ENCODE peak calls at places on chromosome 16, in four cellular contexts. Z is NCI-H1092, C is substantia nigra, N is AG10803. U is an unnamed sample.

GRCh38 chr16:68823401-68823800 is 19.9 kb upstream of the TANGO6 start:
- DNase-seq in N (peak), C (no peak), Z (no peak), U (peak)

GRCh38 chr16:72013389-72013788 is 4.8 kb downstream of the DHODH start:
- DNase-seq in Z (no peak), C (no peak), N (peak), U (peak)

GRCh38 chr16:4021070-4021779 is 95.0 kb downstream of the ADCY9 start:
- DNase-seq in N (no peak), C (no peak), Z (peak), U (no peak)

GRCh38 chr16:4098496-4098895 is 17.7 kb downstream of the ADCY9 start:
- DNase-seq in N (no peak), C (no peak), Z (no peak), U (peak)

GRCh38 chr16:80932725-80933124 is 74.0 kb downstream of the CMC2 start:
- DNase-seq in C (no peak), Z (no peak), N (peak), U (peak)

GRCh38 chr16:57277586-57277985 is 6.9 kb downstream of the PLLP start:
- DNase-seq in C (no peak), N (peak), Z (no peak), U (peak)

GRCh38 chr16:19882186-19882585 is 2.5 kb downstream of the GPRC5B start:
- DNase-seq in Z (no peak), N (no peak), C (no peak), U (no peak)

GRCh38 chr16:89159174-89159849 is 12.2 kb upstream of the CDH15 start:
- DNase-seq in Z (no peak), N (no peak), C (no peak), U (no peak)

GRCh38 chr16:71807905-71808592 is 585 bp downstream of the AP1G1 start:
- DNase-seq in C (no peak), N (peak), Z (no peak), U (no peak)

GRCh38 chr16:77273-77806 is 685 bp upstream of the MPG start:
- DNase-seq in Z (no peak), N (peak), C (no peak), U (peak)

GRCh38 chr16:3690991-3691720 is 26.2 kb downstream of the TRAP1 start:
- DNase-seq in N (peak), C (no peak), Z (no peak), U (no peak)

GRCh38 chr16:62034236-62035114 is 1.8 kb downstream of the CDH8 start:
- DNase-seq in N (no peak), Z (no peak), C (no peak), U (no peak)

GRCh38 chr16:17937003-17937402 is 399.5 kb downstream of the NPIPA8 start:
- DNase-seq in Z (no peak), N (no peak), C (no peak), U (no peak)

GRCh38 chr16:75754126-75754525 is 27.8 kb upstream of the CPHXL start:
- DNase-seq in Z (no peak), C (no peak), N (peak), U (peak)

GRCh38 chr16:53456625-53457024 is 22.4 kb downstream of the RBL2 start:
- DNase-seq in N (no peak), C (no peak), Z (no peak), U (no peak)

GRCh38 chr16:24139282-24139681 is 116.9 kb upstream of the CACNG3 start:
- DNase-seq in N (no peak), Z (no peak), C (no peak), U (no peak)